ENCODE peak calls at places on chromosomes 1 and 21, in five cellular contexts. G is naive thymus-derived CD4-positive, alpha-beta T cell; Y is endodermal cell; H is activated T-cell treated with anti-CD3 and anti-CD28 coated beads, Interleukin-2, amount 50 U/mL, for 1 hour; V is GM12878. K is an unnamed sample.

GRCh38 chr1:202234331-202235002 is 40.9 kb downstream of the LGR6 start:
- DNase-seq in Y (no peak), V (no peak), H (no peak), G (no peak), K (peak)

GRCh38 chr1:39238476-39238875 is 34.0 kb downstream of the MACF1 start:
- DNase-seq in H (no peak), V (no peak), G (no peak), Y (no peak), K (no peak)

GRCh38 chr1:17579951-17580939 is 40.7 kb downstream of the ARHGEF10L start:
- DNase-seq in Y (no peak), H (no peak), G (no peak), V (no peak), K (no peak)

GRCh38 chr1:26772687-26773086 is 15.1 kb upstream of the PIGV start:
- DNase-seq in V (no peak), Y (no peak), G (no peak), H (no peak), K (peak)

GRCh38 chr1:154861607-154862094 is 8.4 kb downstream of the KCNN3 start:
- DNase-seq in V (no peak), Y (no peak), H (no peak), G (no peak), K (no peak)

GRCh38 chr1:113551728-113552127 is 161.4 kb downstream of the MAGI3 start:
- DNase-seq in V (no peak), H (no peak), Y (no peak), G (no peak), K (no peak)

GRCh38 chr1:39955547-39956539 is 898 bp downstream of the MFSD2A start:
- DNase-seq in Y (peak), H (peak), V (peak), G (peak), K (no peak)

GRCh38 chr1:234369784-234370183 is 3.5 kb upstream of the COA6 start:
- DNase-seq in G (no peak), V (no peak), Y (no peak), H (no peak), K (no peak)

GRCh38 chr21:16309250-16309971 is 579.6 kb downstream of the USP25 start:
- DNase-seq in Y (no peak), H (no peak), G (no peak), V (no peak), K (no peak)